ENCODE peak calls at places on chromosomes 1 and 21, in four cellular contexts. One of them, this sample, is unnamed.

GRCh38 chr1:210234254-210234747 is 1.7 kb downstream of the SERTAD4 start:
- DNase-seq in activated CD4-positive, alpha-beta T cell treated with anti-CD3 and anti-CD28 coated beads, Interleukin-2, amount 50 U/mL, for 4 hours: no peak
- DNase-seq in stimulated activated CD8-positive, alpha-beta memory T cell treated with anti-CD3 and anti-CD28 coated beads, Interleukin-2, amount 100 ng/mL, for 1 hour: no peak
- DNase-seq in fibroblast of the aortic adventitia: no peak
- DNase-seq in this sample: no peak

GRCh38 chr1:119143716-119144115 is 3.3 kb upstream of the WARS2 start:
- DNase-seq in activated CD4-positive, alpha-beta T cell treated with anti-CD3 and anti-CD28 coated beads, Interleukin-2, amount 50 U/mL, for 4 hours: no peak
- DNase-seq in stimulated activated CD8-positive, alpha-beta memory T cell treated with anti-CD3 and anti-CD28 coated beads, Interleukin-2, amount 100 ng/mL, for 1 hour: no peak
- DNase-seq in fibroblast of the aortic adventitia: no peak
- DNase-seq in this sample: no peak

GRCh38 chr1:26696645-26697440 is 1.0 kb downstream of the ARID1A start:
- DNase-seq in activated CD4-positive, alpha-beta T cell treated with anti-CD3 and anti-CD28 coated beads, Interleukin-2, amount 50 U/mL, for 4 hours: peak
- DNase-seq in stimulated activated CD8-positive, alpha-beta memory T cell treated with anti-CD3 and anti-CD28 coated beads, Interleukin-2, amount 100 ng/mL, for 1 hour: peak
- DNase-seq in fibroblast of the aortic adventitia: no peak
- DNase-seq in this sample: peak

GRCh38 chr1:24724345-24725208 is 20.7 kb upstream of the CLIC4 start:
- DNase-seq in activated CD4-positive, alpha-beta T cell treated with anti-CD3 and anti-CD28 coated beads, Interleukin-2, amount 50 U/mL, for 4 hours: no peak
- DNase-seq in stimulated activated CD8-positive, alpha-beta memory T cell treated with anti-CD3 and anti-CD28 coated beads, Interleukin-2, amount 100 ng/mL, for 1 hour: no peak
- DNase-seq in fibroblast of the aortic adventitia: peak
- DNase-seq in this sample: no peak

GRCh38 chr1:40930174-40930573 is 49.3 kb upstream of the CTPS1 start:
- DNase-seq in activated CD4-positive, alpha-beta T cell treated with anti-CD3 and anti-CD28 coated beads, Interleukin-2, amount 50 U/mL, for 4 hours: no peak
- DNase-seq in stimulated activated CD8-positive, alpha-beta memory T cell treated with anti-CD3 and anti-CD28 coated beads, Interleukin-2, amount 100 ng/mL, for 1 hour: no peak
- DNase-seq in fibroblast of the aortic adventitia: no peak
- DNase-seq in this sample: no peak

GRCh38 chr1:214808845-214809460 is 206.0 kb downstream of the CENPF start:
- DNase-seq in activated CD4-positive, alpha-beta T cell treated with anti-CD3 and anti-CD28 coated beads, Interleukin-2, amount 50 U/mL, for 4 hours: no peak
- DNase-seq in stimulated activated CD8-positive, alpha-beta memory T cell treated with anti-CD3 and anti-CD28 coated beads, Interleukin-2, amount 100 ng/mL, for 1 hour: no peak
- DNase-seq in fibroblast of the aortic adventitia: peak
- DNase-seq in this sample: no peak

GRCh38 chr1:30657131-30658013 is 66.0 kb downstream of the MATN1 start:
- DNase-seq in activated CD4-positive, alpha-beta T cell treated with anti-CD3 and anti-CD28 coated beads, Interleukin-2, amount 50 U/mL, for 4 hours: no peak
- DNase-seq in stimulated activated CD8-positive, alpha-beta memory T cell treated with anti-CD3 and anti-CD28 coated beads, Interleukin-2, amount 100 ng/mL, for 1 hour: no peak
- DNase-seq in fibroblast of the aortic adventitia: no peak
- DNase-seq in this sample: no peak

GRCh38 chr21:43880111-43880985 is 15.3 kb downstream of the AGPAT3 start:
- DNase-seq in activated CD4-positive, alpha-beta T cell treated with anti-CD3 and anti-CD28 coated beads, Interleukin-2, amount 50 U/mL, for 4 hours: no peak
- DNase-seq in stimulated activated CD8-positive, alpha-beta memory T cell treated with anti-CD3 and anti-CD28 coated beads, Interleukin-2, amount 100 ng/mL, for 1 hour: no peak
- DNase-seq in fibroblast of the aortic adventitia: peak
- DNase-seq in this sample: no peak

GRCh38 chr1:53909946-53910345 is 16.0 kb downstream of the DIO1 start:
- DNase-seq in activated CD4-positive, alpha-beta T cell treated with anti-CD3 and anti-CD28 coated beads, Interleukin-2, amount 50 U/mL, for 4 hours: no peak
- DNase-seq in stimulated activated CD8-positive, alpha-beta memory T cell treated with anti-CD3 and anti-CD28 coated beads, Interleukin-2, amount 100 ng/mL, for 1 hour: no peak
- DNase-seq in fibroblast of the aortic adventitia: no peak
- DNase-seq in this sample: no peak

GRCh38 chr1:68293609-68294353 is 61.5 kb upstream of the WLS start:
- DNase-seq in activated CD4-positive, alpha-beta T cell treated with anti-CD3 and anti-CD28 coated beads, Interleukin-2, amount 50 U/mL, for 4 hours: no peak
- DNase-seq in stimulated activated CD8-positive, alpha-beta memory T cell treated with anti-CD3 and anti-CD28 coated beads, Interleukin-2, amount 100 ng/mL, for 1 hour: no peak
- DNase-seq in fibroblast of the aortic adventitia: peak
- DNase-seq in this sample: no peak

GRCh38 chr21:36654341-36654740 is 44.6 kb upstream of the SIM2 start:
- DNase-seq in activated CD4-positive, alpha-beta T cell treated with anti-CD3 and anti-CD28 coated beads, Interleukin-2, amount 50 U/mL, for 4 hours: no peak
- DNase-seq in stimulated activated CD8-positive, alpha-beta memory T cell treated with anti-CD3 and anti-CD28 coated beads, Interleukin-2, amount 100 ng/mL, for 1 hour: no peak
- DNase-seq in fibroblast of the aortic adventitia: no peak
- DNase-seq in this sample: peak

GRCh38 chr1:58929667-58930325 is 145.9 kb upstream of the JUN start:
- DNase-seq in activated CD4-positive, alpha-beta T cell treated with anti-CD3 and anti-CD28 coated beads, Interleukin-2, amount 50 U/mL, for 4 hours: peak
- DNase-seq in stimulated activated CD8-positive, alpha-beta memory T cell treated with anti-CD3 and anti-CD28 coated beads, Interleukin-2, amount 100 ng/mL, for 1 hour: peak
- DNase-seq in fibroblast of the aortic adventitia: no peak
- DNase-seq in this sample: no peak

GRCh38 chr1:67682659-67683197 is 2.3 kb upstream of the GADD45A start:
- DNase-seq in activated CD4-positive, alpha-beta T cell treated with anti-CD3 and anti-CD28 coated beads, Interleukin-2, amount 50 U/mL, for 4 hours: no peak
- DNase-seq in stimulated activated CD8-positive, alpha-beta memory T cell treated with anti-CD3 and anti-CD28 coated beads, Interleukin-2, amount 100 ng/mL, for 1 hour: no peak
- DNase-seq in fibroblast of the aortic adventitia: peak
- DNase-seq in this sample: no peak

GRCh38 chr1:204990721-204991341 is 52.2 kb upstream of the CNTN2 start:
- DNase-seq in activated CD4-positive, alpha-beta T cell treated with anti-CD3 and anti-CD28 coated beads, Interleukin-2, amount 50 U/mL, for 4 hours: no peak
- DNase-seq in stimulated activated CD8-positive, alpha-beta memory T cell treated with anti-CD3 and anti-CD28 coated beads, Interleukin-2, amount 100 ng/mL, for 1 hour: no peak
- DNase-seq in fibroblast of the aortic adventitia: no peak
- DNase-seq in this sample: no peak

GRCh38 chr1:184743062-184743756 is 11.4 kb downstream of the EDEM3 start:
- DNase-seq in activated CD4-positive, alpha-beta T cell treated with anti-CD3 and anti-CD28 coated beads, Interleukin-2, amount 50 U/mL, for 4 hours: no peak
- DNase-seq in stimulated activated CD8-positive, alpha-beta memory T cell treated with anti-CD3 and anti-CD28 coated beads, Interleukin-2, amount 100 ng/mL, for 1 hour: no peak
- DNase-seq in fibroblast of the aortic adventitia: no peak
- DNase-seq in this sample: no peak

GRCh38 chr1:72285074-72285425 is 2.7 kb upstream of the NEGR1 start:
- DNase-seq in activated CD4-positive, alpha-beta T cell treated with anti-CD3 and anti-CD28 coated beads, Interleukin-2, amount 50 U/mL, for 4 hours: no peak
- DNase-seq in stimulated activated CD8-positive, alpha-beta memory T cell treated with anti-CD3 and anti-CD28 coated beads, Interleukin-2, amount 100 ng/mL, for 1 hour: no peak
- DNase-seq in fibroblast of the aortic adventitia: no peak
- DNase-seq in this sample: no peak

GRCh38 chr1:231729541-231729940 is 103.0 kb downstream of the DISC1 start:
- DNase-seq in activated CD4-positive, alpha-beta T cell treated with anti-CD3 and anti-CD28 coated beads, Interleukin-2, amount 50 U/mL, for 4 hours: no peak
- DNase-seq in stimulated activated CD8-positive, alpha-beta memory T cell treated with anti-CD3 and anti-CD28 coated beads, Interleukin-2, amount 100 ng/mL, for 1 hour: no peak
- DNase-seq in fibroblast of the aortic adventitia: peak
- DNase-seq in this sample: no peak

GRCh38 chr1:40723196-40723955 is 31.9 kb downstream of the NFYC start:
- DNase-seq in activated CD4-positive, alpha-beta T cell treated with anti-CD3 and anti-CD28 coated beads, Interleukin-2, amount 50 U/mL, for 4 hours: no peak
- DNase-seq in stimulated activated CD8-positive, alpha-beta memory T cell treated with anti-CD3 and anti-CD28 coated beads, Interleukin-2, amount 100 ng/mL, for 1 hour: no peak
- DNase-seq in fibroblast of the aortic adventitia: no peak
- DNase-seq in this sample: no peak

GRCh38 chr1:157652859-157653493 is 47.6 kb downstream of the FCRL3 start:
- DNase-seq in activated CD4-positive, alpha-beta T cell treated with anti-CD3 and anti-CD28 coated beads, Interleukin-2, amount 50 U/mL, for 4 hours: no peak
- DNase-seq in stimulated activated CD8-positive, alpha-beta memory T cell treated with anti-CD3 and anti-CD28 coated beads, Interleukin-2, amount 100 ng/mL, for 1 hour: no peak
- DNase-seq in fibroblast of the aortic adventitia: no peak
- DNase-seq in this sample: no peak